ENCODE peak calls at places on chromosomes 6 and 20, in five cellular contexts. P, U, O, E and H are unnamed samples.

GRCh38 chr20:22080985-22081384 is 375.5 kb downstream of the PAX1 start:
- DNase-seq in P (no peak), U (no peak), O (no peak), E (no peak), H (no peak)

GRCh38 chr6:122696079-122696478 is 83.4 kb upstream of the FABP7 start:
- DNase-seq in P (no peak), U (no peak), O (no peak), E (no peak), H (no peak)

GRCh38 chr6:109795994-109796555 is 105.0 kb downstream of the FIG4 start:
- DNase-seq in P (no peak), U (no peak), O (no peak), E (no peak), H (no peak)

GRCh38 chr6:131080084-131080483 is 17.0 kb upstream of the EPB41L2 start:
- DNase-seq in P (no peak), U (no peak), O (no peak), E (no peak), H (no peak)

GRCh38 chr6:146914563-146915483 is 289.4 kb upstream of the STXBP5 start:
- DNase-seq in P (no peak), U (no peak), O (peak; percentile 8), E (no peak), H (peak; percentile 59)

GRCh38 chr6:160278786-160279310 is 20.2 kb upstream of the SLC22A2 start:
- DNase-seq in P (no peak), U (no peak), O (no peak), E (no peak), H (no peak)

GRCh38 chr20:63896136-63896890 is 1.4 kb downstream of the DNAJC5 start:
- DNase-seq in P (no peak), U (peak; percentile 87), O (no peak), E (no peak), H (peak; percentile 82)

GRCh38 chr6:156438519-156438918 is 338.7 kb upstream of the ARID1B start:
- DNase-seq in P (no peak), U (no peak), O (no peak), E (no peak), H (no peak)

GRCh38 chr6:41504526-41505021 is 41.6 kb upstream of the FOXP4 start:
- DNase-seq in P (no peak), U (no peak), O (peak; percentile 62), E (no peak), H (no peak)

GRCh38 chr6:166558156-166559025 is 28.1 kb downstream of the RAMACL start:
- DNase-seq in P (no peak), U (no peak), O (no peak), E (no peak), H (no peak)

GRCh38 chr6:26305097-26305841 is 59.7 kb upstream of the BTN3A2 start:
- DNase-seq in P (peak; percentile 83), U (peak; percentile 77), O (no peak), E (no peak), H (peak; percentile 66)

GRCh38 chr20:16555754-16556153 is 17.5 kb downstream of the KIF16B start:
- DNase-seq in P (no peak), U (no peak), O (no peak), E (no peak), H (no peak)

GRCh38 chr6:158793432-158793831 is 25.7 kb downstream of the EZR start:
- DNase-seq in P (no peak), U (peak; percentile 66), O (peak; percentile 37), E (no peak), H (peak; percentile 16)

GRCh38 chr6:56417823-56418222 is 170.4 kb upstream of the COL21A1 start:
- DNase-seq in P (no peak), U (peak; percentile 43), O (no peak), E (no peak), H (no peak)

GRCh38 chr20:63635431-63636141 is 8.7 kb upstream of the GMEB2 start:
- DNase-seq in P (no peak), U (no peak), O (no peak), E (peak; percentile 68), H (peak; percentile 91)

GRCh38 chr6:116386581-116387299 is 16.0 kb downstream of the DSE start:
- DNase-seq in P (no peak), U (no peak), O (no peak), E (no peak), H (no peak)

GRCh38 chr6:70604254-70604653 is 37.5 kb downstream of the SDHAF4 start:
- DNase-seq in P (no peak), U (no peak), O (no peak), E (no peak), H (no peak)

GRCh38 chr20:53901064-53901463 is 169.3 kb downstream of the BCAS1 start:
- DNase-seq in P (no peak), U (no peak), O (no peak), E (no peak), H (no peak)

GRCh38 chr6:20708367-20709124 is 174.3 kb downstream of the CDKAL1 start:
- DNase-seq in P (no peak), U (no peak), O (no peak), E (peak; percentile 59), H (no peak)

GRCh38 chr6:145814035-145814500 is 527 bp downstream of the FBXO30 start:
- DNase-seq in P (no peak), U (peak; percentile 54), O (peak; percentile 34), E (peak; percentile 20), H (peak; percentile 42)

GRCh38 chr20:8361008-8361652 is 229.1 kb downstream of the PLCB1 start:
- DNase-seq in P (no peak), U (no peak), O (no peak), E (peak; percentile 17), H (no peak)

GRCh38 chr20:54713727-54714126 is 238.3 kb downstream of the DOK5 start:
- DNase-seq in P (no peak), U (no peak), O (no peak), E (no peak), H (no peak)

GRCh38 chr6:149854532-149854931 is 9.6 kb downstream of the LRP11 start:
- DNase-seq in P (no peak), U (no peak), O (no peak), E (no peak), H (no peak)

GRCh38 chr20:23612385-23612784 is 6.7 kb upstream of the CST9 start:
- DNase-seq in P (no peak), U (no peak), O (no peak), E (no peak), H (no peak)

GRCh38 chr20:62936996-62937352 is 973 bp upstream of the GID8 start:
- DNase-seq in P (no peak), U (peak; percentile 81), O (no peak), E (no peak), H (no peak)

GRCh38 chr6:29708432-29709177 is 14.6 kb upstream of the HLA-F start:
- DNase-seq in P (no peak), U (no peak), O (no peak), E (peak; percentile 43), H (no peak)

GRCh38 chr6:36788768-36789167 is 50.5 kb downstream of the CPNE5 start:
- DNase-seq in P (no peak), U (peak; percentile 13), O (no peak), E (no peak), H (no peak)

GRCh38 chr20:13554076-13554475 is 84.7 kb downstream of the TASP1 start:
- DNase-seq in P (no peak), U (no peak), O (no peak), E (no peak), H (no peak)

GRCh38 chr20:62010551-62011402 is 54.9 kb downstream of the TAF4 start:
- DNase-seq in P (peak; percentile 70), U (peak; percentile 64), O (peak; percentile 93), E (peak; percentile 7), H (peak; percentile 42)

GRCh38 chr6:124772733-124773319 is 189.4 kb upstream of the RNF217 start:
- DNase-seq in P (no peak), U (no peak), O (no peak), E (no peak), H (no peak)

GRCh38 chr6:132812255-132812732 is 2.1 kb upstream of the RPS12 start:
- DNase-seq in P (no peak), U (peak; percentile 15), O (no peak), E (no peak), H (no peak)

DNA sequence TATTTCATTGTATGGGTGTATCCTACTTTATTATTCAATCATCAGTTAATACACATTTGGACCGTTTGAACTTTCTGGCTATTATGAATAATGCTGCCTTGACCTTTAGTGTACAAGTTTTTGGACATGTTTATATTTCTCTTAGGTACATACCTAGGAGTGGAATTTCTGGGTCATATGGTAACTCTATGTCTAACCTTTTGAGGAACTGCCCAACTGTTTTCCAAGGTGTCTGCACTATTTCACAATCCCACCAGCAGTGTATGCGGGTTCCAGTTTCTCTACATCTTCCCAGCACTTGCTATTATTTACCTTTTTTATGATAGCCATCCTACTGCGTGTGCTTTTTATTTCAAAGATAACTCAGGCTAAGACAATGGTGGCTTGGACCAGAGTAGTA is 14.3 kb upstream of the SLC13A3 start:
- DNase-seq in P (no peak), U (no peak), O (no peak), E (no peak), H (no peak)
- H3K4me3 ChIP-seq in P (no peak overlapping the region), U (no peak overlapping the region), O (no peak overlapping the region), E (no peak overlapping the region), H (no peak overlapping the region)

GRCh38 chr6:163151212-163151611 is 263.3 kb upstream of the QKI start:
- DNase-seq in P (no peak), U (no peak), O (no peak), E (no peak), H (no peak)

GRCh38 chr6:163149535-163149848 is 265.0 kb upstream of the QKI start:
- DNase-seq in P (no peak), U (no peak), O (no peak), E (no peak), H (no peak)

GRCh38 chr6:163147988-163148387 is 266.5 kb upstream of the QKI start:
- DNase-seq in P (no peak), U (no peak), O (peak; percentile 45), E (no peak), H (no peak)

GRCh38 chr6:163148781-163149534 is 265.6 kb upstream of the QKI start:
- DNase-seq in P (no peak), U (no peak), O (no peak), E (no peak), H (no peak)

GRCh38 chr6:163152701-163153100 is 261.8 kb upstream of the QKI start:
- DNase-seq in P (no peak), U (no peak), O (no peak), E (no peak), H (no peak)
- TF ChIP-seq GABPA in P (no peak), U (no peak), O (no peak), E (no peak), H (no peak)

DNA sequence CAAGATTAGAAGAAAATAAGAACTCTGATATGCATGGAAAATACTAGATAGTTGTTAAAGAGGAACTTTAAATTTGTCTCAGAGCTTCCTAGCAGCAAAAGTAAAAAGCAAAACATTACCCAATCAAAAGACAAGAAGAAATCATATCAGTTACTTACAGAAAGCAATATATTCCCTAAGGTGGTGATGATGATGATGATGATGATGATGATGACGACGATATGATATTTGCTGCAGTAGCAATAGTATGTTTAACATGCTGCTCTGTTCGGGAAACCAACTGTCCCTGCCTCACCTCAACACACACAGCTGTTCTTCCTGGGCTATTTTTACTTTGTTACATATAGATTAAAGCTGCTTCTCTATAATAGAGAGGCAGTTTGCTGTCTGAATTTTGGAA is 12.0 kb upstream of the TBX18 start:
- DNase-seq in P (no peak), U (no peak), O (no peak), E (no peak), H (no peak)
- H3K27me3 ChIP-seq in P (peaks cover 46% of the 10 kb centered on the region), U (no peaks in the 10 kb centered on the region), O (peaks cover 73% of the 10 kb centered on the region), E (peaks cover 3% of the 10 kb centered on the region), H (peaks cover 49% of the 10 kb centered on the region)

GRCh38 chr6:12288844-12289654 is 1.1 kb upstream of the EDN1 start:
- DNase-seq in P (peak; percentile 77), U (peak; percentile 18), O (peak; percentile 75), E (peak; percentile 62), H (no peak)
- H3K4me3 ChIP-seq in P (peak overlapping the region; percentile 54), U (peak overlapping the region; percentile 58), O (peak overlapping the region; percentile 79), E (peak overlapping the region; percentile 88), H (peak overlapping the region; percentile 41)

GRCh38 chr6:134520181-134521115 is 202.5 kb upstream of the SGK1 start:
- DNase-seq in P (no peak), U (no peak), O (no peak), E (no peak), H (no peak)
- TF ChIP-seq GABPA in P (no peak), U (no peak), O (no peak), E (no peak), H (no peak)